ENCODE peak calls at places on chromosome 14, in five cellular contexts. E is adrenal gland, S is body of pancreas, P is heart right ventricle, Q is BJ. J is an unnamed sample. For H3K27me3, the result is how much of the 10 kb centered on the place peaks cover.

GRCh38 chr14:56102901-56103409 is 15.3 kb upstream of the PELI2 start:
- DNase-seq in E (peak), S (no peak), P (no peak), Q (no peak), J (no peak)

GRCh38 chr14:59337151-59337611 is 128.0 kb downstream of the GPR135 start:
- DNase-seq in E (peak), S (no peak), P (peak), Q (no peak), J (no peak)

GRCh38 chr14:89349196-89350008 is 67.6 kb downstream of the FOXN3 start:
- DNase-seq in E (no peak), S (peak), P (no peak), Q (no peak), J (no peak)

GRCh38 chr14:104262515-104263514 is 124.4 kb downstream of the KIF26A start:
- DNase-seq in E (peak), S (peak), P (no peak), Q (no peak), J (no peak)

GRCh38 chr14:51209457-51209856 is 30.6 kb upstream of the TMX1 start:
- DNase-seq in E (no peak), S (no peak), P (no peak), Q (no peak), J (no peak)

GRCh38 chr14:58082491-58083098 is 69.4 kb downstream of the ARMH4 start:
- DNase-seq in E (peak), S (no peak), P (no peak), Q (peak), J (peak)

GRCh38 chr14:63881926-63882325 is 29.1 kb downstream of the SYNE2 start:
- DNase-seq in E (no peak), S (no peak), P (no peak), Q (no peak), J (no peak)

GRCh38 chr14:90616313-90616712 is 199.9 kb downstream of the TTC7B start:
- DNase-seq in E (no peak), S (no peak), P (no peak), Q (no peak), J (no peak)

GRCh38 chr14:101175731-101176534 is 272.4 kb upstream of the RTL1 start:
- DNase-seq in E (no peak), S (no peak), P (no peak), Q (no peak), J (no peak)

GRCh38 chr14:71414631-71415403 is 507.6 kb downstream of the PCNX1 start:
- DNase-seq in E (no peak), S (no peak), P (no peak), Q (peak), J (no peak)

DNA sequence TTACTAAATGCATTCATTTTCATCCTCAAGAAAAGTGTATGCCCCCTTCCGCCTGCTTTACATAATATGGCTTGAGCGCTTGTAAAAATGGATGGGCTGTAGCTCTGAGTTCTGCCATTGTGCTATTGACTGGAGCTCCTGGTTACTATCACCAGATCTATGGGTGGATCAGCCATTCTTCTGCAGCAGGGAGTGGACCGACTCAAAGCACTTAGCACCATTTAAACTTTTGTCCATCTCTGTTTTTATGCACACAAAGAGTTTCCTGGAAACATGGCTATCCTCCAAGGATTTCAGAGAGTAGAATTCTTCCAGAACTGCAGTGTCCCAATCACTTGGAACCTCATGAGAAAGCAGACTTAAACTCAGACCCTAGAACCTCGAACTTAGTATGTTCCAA is 4.5 kb upstream of the NUMB start:
- DNase-seq in E (no peak), S (no peak), P (no peak), Q (no peak), J (no peak)
- H3K4me3 ChIP-seq in E (peak), S (no peak), P (no peak), Q (no peak), J (peak)

GRCh38 chr14:105945891-105946290 is 419.5 kb downstream of the TMEM121 start:
- DNase-seq in E (no peak), S (peak), P (no peak), Q (no peak), J (no peak)

GRCh38 chr14:105943973-105944602 is 417.7 kb downstream of the TMEM121 start:
- DNase-seq in E (no peak), S (no peak), P (no peak), Q (no peak), J (no peak)

GRCh38 chr14:105941226-105942166 is 415.1 kb downstream of the TMEM121 start:
- DNase-seq in E (no peak), S (no peak), P (no peak), Q (no peak), J (no peak)

GRCh38 chr14:105947599-105947998 is 421.2 kb downstream of the TMEM121 start:
- DNase-seq in E (no peak), S (no peak), P (no peak), Q (no peak), J (no peak)

DNA sequence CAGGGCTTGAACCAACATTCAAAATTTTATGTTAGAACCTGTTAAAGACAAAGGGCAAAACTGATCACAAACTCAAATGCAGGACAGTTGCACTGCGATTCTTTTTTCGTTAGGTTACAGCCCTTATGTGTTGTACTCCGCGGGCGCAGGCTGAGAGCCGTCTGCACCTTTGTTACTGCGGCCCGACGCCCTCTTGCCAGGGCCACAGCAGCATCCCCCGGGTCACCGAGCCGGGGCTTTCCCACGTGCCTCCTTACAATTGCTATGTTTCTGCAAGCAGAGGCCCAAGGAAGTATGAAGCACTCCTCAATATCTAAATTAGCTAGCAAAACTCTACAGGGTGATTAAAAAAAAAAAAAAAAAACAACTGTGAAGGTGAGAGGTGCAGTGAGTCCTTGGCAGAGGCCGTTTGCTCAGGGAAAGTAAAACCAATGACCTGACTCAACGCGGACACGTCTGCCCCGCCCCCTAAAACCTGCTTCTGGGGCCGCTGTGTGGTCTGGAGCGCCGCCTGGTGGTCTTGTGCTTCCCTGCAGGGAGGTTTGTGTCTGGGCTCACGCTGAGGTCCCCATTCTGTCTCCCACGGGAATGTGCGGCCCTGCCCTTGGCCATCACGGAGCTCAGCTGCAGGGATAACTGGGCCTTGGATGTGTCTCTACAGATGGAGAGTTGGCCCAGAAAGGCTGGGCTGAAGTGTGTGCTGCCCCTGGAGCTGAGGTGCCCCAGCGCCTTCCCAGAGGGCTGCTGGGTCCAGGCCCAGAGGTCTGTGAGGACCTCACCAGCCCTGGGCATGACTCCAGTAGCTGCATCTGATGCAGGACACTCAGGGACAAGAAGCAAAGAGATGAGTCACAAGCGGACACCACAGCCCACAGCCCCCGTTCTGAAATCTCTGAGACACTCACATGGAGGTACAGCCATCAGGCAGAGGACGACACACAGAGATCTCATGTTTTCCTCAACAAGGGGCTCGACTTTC is 418.5 kb downstream of the TMEM121 start:
- DNase-seq in E (peak), S (peak), P (peak), Q (no peak), J (no peak)
- TF ChIP-seq CTCF in E (peak), S (peak), P (peak), Q (no peak), J (no peak)

GRCh38 chr14:25052921-25053320 is 3.0 kb upstream of the STXBP6 start:
- DNase-seq in E (no peak), S (peak), P (no peak), Q (no peak), J (no peak)
- H3K27me3 ChIP-seq in E (under half), S (under half), P (under half), Q (under half), J (under half)

GRCh38 chr14:68523326-68523610 is 269.6 kb downstream of the ZFP36L1 start:
- DNase-seq in E (no peak), S (no peak), P (no peak), Q (no peak), J (no peak)
- H3K4me3 ChIP-seq in E (no peak), S (no peak), P (no peak), Q (no peak), J (no peak)

DNA sequence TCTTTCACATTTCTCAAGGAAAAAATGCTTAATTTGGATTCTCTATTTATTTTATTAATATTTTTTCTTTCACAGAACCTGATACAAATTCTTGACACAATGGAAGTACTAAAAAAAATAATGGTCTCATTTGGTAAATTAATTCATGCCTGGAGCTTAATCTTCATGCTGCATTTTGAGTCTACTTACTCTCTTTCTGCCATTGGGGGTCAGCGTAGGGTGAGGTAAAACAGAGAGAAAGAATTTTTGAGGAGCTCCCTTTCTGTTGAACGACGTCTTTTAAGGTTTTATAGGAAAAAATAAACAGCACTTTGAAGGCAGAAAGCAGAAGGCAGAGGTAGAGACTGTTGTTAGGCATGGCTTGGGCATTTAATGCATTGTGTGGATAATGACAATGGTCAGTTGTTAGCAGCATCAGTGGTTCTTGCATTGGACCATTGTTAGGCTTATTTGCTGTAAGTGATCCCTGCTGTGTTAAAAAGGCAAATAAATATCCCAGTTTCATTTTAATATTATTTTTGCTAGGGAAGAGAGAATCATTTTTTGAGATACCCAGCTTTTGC is 557.2 kb upstream of the STXBP6 start:
- DNase-seq in E (no peak), S (no peak), P (no peak), Q (no peak), J (no peak)
- TF ChIP-seq CTCF in E (no peak), S (no peak), P (no peak), Q (no peak), J (no peak)

GRCh38 chr14:54192610-54193009 is 204.2 kb upstream of the CDKN3 start:
- DNase-seq in E (no peak), S (no peak), P (no peak), Q (no peak), J (no peak)
- H3K27me3 ChIP-seq in E (under half), S (under half), P (under half), Q (under half), J (under half)

DNA sequence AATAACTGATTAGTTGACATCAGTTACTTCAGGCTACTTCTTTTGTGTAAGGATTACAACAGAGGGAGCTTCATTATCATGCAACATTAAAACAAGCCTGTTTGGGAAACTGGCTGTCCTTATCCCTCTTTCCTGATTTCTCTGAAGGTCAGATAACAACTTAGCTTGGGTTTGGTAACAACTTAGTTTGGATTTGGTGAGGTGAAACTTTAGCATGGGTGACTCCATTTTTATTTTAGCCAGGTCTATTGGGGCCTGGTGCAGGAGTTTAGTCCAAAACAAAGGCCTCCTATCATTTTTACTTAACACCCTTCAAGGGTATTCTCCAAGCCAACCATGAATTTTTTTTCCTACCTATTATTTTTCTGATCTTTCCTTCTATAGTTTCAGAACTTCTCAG is 1.1 kb upstream of the ZFYVE1 start:
- DNase-seq in E (no peak), S (no peak), P (no peak), Q (no peak), J (no peak)
- H3K4me3 ChIP-seq in E (no peak), S (no peak), P (no peak), Q (no peak), J (no peak)

DNA sequence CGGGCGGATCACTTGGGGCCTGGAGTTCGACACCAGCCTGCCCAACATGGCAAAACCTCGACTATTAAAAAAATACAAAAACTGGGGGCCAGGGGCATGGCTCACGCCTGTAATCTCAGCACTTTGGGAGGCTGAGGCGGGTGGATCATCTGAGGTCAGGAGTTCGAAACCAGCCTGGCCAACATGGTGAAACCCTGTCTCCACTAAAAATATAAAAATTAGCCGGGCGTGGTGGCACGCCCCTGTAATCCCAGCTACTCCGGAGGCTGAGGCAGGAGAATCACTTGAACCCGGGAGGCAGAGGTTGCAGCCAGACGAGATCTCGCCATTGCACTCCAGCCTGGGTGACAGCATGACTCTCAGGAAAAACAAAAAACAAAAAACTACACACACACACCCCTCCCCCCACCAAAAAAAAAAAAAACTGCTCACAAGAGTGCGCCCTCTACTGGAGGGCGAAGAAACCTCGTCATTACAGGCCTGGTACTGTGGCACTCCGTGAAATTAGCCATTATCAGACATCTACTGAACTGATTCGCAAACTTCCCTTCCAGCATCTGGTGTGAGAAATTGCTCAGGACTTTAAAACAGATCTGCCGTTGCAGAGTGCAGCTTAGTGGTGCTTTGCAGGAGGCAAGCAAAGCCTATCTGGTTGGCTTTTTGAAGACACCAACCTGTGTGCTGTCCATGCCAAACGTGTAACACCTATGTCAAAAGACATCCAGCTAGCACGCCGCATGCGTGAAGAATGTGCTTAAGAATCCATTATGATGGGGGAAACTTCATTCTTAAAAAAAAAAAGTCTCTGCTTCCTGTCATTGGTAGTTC is 7.7 kb downstream of the PPP1R3E start:
- DNase-seq in E (peak), S (peak), P (no peak), Q (no peak), J (no peak)
- TF ChIP-seq CTCF in E (peak), S (peak), P (peak), Q (peak), J (peak)

GRCh38 chr14:77148510-77149231 is 7.1 kb upstream of the ZDHHC22 start:
- DNase-seq in E (no peak), S (no peak), P (no peak), Q (no peak), J (no peak)

GRCh38 chr14:77142289-77142814 is 761 bp upstream of the ZDHHC22 start:
- DNase-seq in E (no peak), S (no peak), P (no peak), Q (no peak), J (no peak)

GRCh38 chr14:77144412-77145115 is 3.0 kb upstream of the ZDHHC22 start:
- DNase-seq in E (no peak), S (no peak), P (no peak), Q (no peak), J (no peak)

GRCh38 chr14:77143071-77143470 is 1.5 kb upstream of the ZDHHC22 start:
- DNase-seq in E (no peak), S (no peak), P (no peak), Q (no peak), J (no peak)

GRCh38 chr14:77145975-77146740 is 4.6 kb upstream of the ZDHHC22 start:
- DNase-seq in E (no peak), S (no peak), P (no peak), Q (no peak), J (no peak)
- H3K27me3 ChIP-seq in E (under half), S (under half), P (under half), Q (under half), J (half or more)

DNA sequence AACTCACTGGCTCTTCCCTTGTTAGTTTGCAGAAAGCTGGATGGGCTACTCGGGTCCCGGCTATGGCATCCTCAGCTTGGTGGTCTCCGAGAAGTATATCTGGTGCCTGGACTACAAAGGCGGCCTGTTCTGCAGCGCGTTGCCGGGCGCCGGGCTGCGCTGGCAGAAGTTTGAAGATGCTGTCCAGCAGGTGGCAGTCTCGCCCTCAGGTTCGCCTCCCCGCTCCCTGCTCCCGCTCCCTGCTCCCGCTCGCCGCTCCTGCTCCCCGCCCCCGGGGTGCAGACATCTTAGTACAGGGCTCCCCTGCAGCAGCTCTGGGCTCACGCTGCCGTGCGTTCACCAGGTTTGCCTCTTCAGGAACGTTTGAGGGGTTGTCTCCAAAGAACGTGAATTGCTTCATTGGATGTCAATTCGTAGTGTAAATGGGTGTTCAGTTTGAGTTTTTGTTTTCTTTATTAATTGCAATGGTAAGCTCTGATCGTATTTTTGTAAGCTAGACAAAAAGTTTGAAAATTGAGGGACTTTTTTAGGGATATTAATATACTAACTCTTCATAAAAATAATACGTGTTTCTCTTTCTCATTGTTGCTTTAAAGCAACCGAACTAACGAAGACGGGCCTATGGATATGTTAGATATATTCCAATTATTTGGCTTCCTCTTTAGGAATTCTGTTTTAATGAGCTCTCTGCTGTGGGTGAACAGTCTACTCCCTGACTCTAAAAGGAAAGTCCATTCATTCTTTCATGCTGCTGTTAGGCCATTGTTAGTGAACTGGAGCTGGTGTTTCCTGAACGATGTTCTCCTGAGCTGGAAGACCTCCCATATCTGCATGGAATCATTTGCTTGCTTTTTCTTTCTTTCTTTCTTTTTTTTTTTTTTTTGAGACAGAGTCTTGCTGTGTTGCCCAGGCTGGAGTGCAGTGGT is 71.3 kb downstream of the ANKRD9 start:
- DNase-seq in E (peak), S (peak), P (peak), Q (peak), J (peak)
- H3K4me3 ChIP-seq in E (peak), S (no peak), P (no peak), Q (no peak), J (peak)